ENCODE peak calls at places on chromosomes 6 and 20, in four cellular contexts. A, C, I and Y are unnamed samples.

GRCh38 chr6:137846772-137847313 is 20.2 kb upstream of the TNFAIP3 start:
- DNase-seq in A (no peak), C (no peak), I (no peak), Y (no peak)

GRCh38 chr6:17385660-17386059 is 7.7 kb upstream of the CAP2 start:
- DNase-seq in A (peak; percentile 49), C (no peak), I (no peak), Y (peak; percentile 53)

GRCh38 chr6:37578104-37578503 is 78.4 kb upstream of the CCDC167 start:
- DNase-seq in A (no peak), C (no peak), I (no peak), Y (no peak)

GRCh38 chr20:7596541-7596940 is 343.7 kb downstream of the HAO1 start:
- DNase-seq in A (no peak), C (no peak), I (no peak), Y (no peak)

GRCh38 chr6:40500227-40500626 is 86.9 kb downstream of the LRFN2 start:
- DNase-seq in A (no peak), C (no peak), I (no peak), Y (no peak)

GRCh38 chr20:1505871-1506270 is 14.7 kb upstream of the SIRPB2 start:
- DNase-seq in A (no peak), C (no peak), I (peak; percentile 57), Y (no peak)

GRCh38 chr20:23624307-23624706 is 13.4 kb downstream of the CST3 start:
- DNase-seq in A (peak; percentile 49), C (no peak), I (no peak), Y (no peak)

GRCh38 chr20:14142171-14142570 is 146.9 kb downstream of the MACROD2 start:
- DNase-seq in A (peak; percentile 82), C (peak; percentile 47), I (peak; percentile 75), Y (no peak)

GRCh38 chr6:33885121-33886057 is 81.6 kb upstream of the MLN start:
- DNase-seq in A (no peak), C (no peak), I (peak; percentile 76), Y (no peak)

DNA sequence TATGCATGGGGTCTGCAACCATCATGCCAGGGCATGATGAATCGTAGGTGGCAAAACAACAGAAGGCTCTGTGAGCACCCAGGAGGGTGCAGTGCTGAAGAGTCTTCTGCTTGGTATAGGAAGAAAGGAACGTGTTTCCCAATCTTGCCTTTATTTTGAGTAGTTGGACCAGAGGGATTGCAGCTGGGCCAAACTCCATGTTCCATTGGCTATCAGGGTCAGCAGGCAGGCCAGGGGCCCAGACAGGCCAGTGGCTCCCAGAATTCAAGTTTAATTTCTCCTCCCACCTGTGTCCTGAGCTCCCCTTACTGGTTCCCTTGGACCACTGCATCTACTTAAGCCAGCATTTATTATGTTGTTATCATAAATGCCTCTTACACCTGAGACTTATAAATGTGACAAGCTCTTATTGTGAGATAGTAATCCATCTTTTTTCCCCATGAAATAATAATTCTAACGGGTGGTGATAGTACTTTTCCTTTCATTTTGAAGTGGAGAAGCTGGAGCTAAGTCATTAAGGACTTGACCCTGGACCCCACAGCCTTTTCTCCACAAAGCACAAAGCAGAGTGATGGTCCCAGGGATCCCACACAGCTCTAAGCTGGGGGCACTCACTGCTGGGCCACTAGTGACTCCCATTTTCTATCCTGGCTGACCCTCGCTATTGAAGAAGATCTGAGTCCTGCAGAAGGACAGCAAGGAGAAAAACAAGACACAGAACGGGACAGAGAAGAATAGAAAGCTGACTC is 809 bp upstream of the TRIM38 start:
- DNase-seq in A (no peak), C (no peak), I (no peak), Y (no peak)
- H3K4me3 ChIP-seq in A (peak overlapping the region; percentile 65), C (peak overlapping the region; percentile 54), I (peak overlapping the region; percentile 78), Y (peak overlapping the region; percentile 73)

DNA sequence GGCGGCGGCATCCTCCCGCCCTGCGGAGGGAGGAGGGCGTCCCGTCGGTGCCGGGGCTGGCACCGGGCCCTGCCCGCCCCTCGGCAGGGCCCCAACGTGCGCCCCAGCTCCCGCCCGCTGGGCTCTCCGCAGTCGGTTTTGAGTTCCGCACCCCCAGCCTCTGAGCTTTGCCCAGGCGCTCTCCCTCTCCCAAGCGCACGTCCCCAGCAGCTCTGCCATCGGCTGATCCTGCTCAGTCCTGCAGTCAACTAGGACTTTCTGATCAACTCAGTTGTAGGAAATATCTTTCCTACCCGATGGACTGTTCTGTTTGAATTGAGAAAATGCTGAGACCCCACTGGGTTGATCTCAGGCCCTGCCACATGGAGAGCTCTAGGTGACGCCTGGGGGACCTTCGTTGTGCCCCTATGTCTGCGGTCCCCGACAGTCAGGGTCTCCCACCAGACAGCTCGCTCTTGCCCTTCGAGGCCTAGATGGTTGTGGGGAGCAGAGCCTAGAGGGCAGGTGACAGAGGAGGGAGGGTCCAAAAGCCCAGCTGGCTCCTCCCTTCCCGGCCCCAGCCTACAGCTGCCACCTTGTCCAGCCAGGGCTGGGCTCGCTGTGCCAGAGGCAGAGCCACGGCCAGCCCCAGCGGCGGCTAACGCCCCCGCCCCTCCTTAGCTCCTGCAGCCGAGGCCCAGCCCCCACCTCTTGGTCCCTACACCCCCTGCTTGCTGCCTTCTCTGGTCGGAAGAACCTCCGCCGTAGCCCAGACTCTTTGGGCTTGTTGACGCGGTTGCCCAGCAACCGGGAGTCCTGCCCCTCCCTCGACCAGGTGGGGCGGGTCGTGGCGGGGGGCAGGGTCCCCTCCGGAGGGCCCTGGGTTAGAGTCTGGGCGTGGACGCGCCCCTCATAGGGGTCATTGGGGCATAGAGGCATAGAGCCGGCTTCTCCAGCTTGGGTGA is at the start of gene LKAAEAR1:
- DNase-seq in A (no peak), C (no peak), I (no peak), Y (no peak)
- H3K4me3 ChIP-seq in A (peak within 1 kb of the TSS; percentile 41), C (peak within 1 kb of the TSS; percentile 86), I (peak within 1 kb of the TSS; percentile 76), Y (peak within 1 kb of the TSS; percentile 54)

DNA sequence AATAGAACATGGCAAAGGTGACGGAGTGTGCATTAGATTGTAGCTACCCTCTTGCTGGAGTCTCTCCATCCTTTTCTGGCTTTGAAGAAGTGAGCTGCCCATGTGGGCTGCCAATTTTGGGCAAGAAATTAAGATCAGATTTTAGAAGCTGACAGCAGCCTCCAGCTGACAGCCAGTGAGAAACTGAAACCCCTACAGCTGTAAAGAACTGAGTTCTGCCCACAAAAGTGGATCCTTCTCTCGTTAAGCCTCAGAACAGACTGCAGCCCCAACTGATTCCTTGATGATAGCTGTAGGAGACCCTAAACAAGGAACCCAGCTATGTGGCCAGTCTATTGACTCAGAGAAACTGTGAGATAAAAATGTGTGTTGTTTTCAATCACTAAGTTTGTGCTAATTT is 134.1 kb downstream of the CD109 start:
- DNase-seq in A (no peak), C (no peak), I (no peak), Y (no peak)
- H3K4me3 ChIP-seq in A (no peak overlapping the region), C (no peak overlapping the region), I (no peak overlapping the region), Y (no peak overlapping the region)

GRCh38 chr6:257031-257725 is 35.1 kb upstream of the DUSP22 start:
- DNase-seq in A (peak; percentile 63), C (no peak), I (peak; percentile 46), Y (peak; percentile 38)

GRCh38 chr6:259901-260508 is 32.3 kb upstream of the DUSP22 start:
- DNase-seq in A (no peak), C (no peak), I (no peak), Y (no peak)

GRCh38 chr6:255418-256090 is 36.7 kb upstream of the DUSP22 start:
- DNase-seq in A (no peak), C (no peak), I (no peak), Y (no peak)

GRCh38 chr6:256169-256568 is 36.1 kb upstream of the DUSP22 start:
- DNase-seq in A (no peak), C (no peak), I (no peak), Y (no peak)

GRCh38 chr6:257774-258173 is 34.5 kb upstream of the DUSP22 start:
- DNase-seq in A (no peak), C (no peak), I (no peak), Y (no peak)
- H3K4me3 ChIP-seq in A (no peak overlapping the region), C (no peak overlapping the region), I (no peak overlapping the region), Y (no peak overlapping the region)

GRCh38 chr6:44217332-44218143 is 812 bp downstream of the MYMX start:
- DNase-seq in A (no peak), C (peak; percentile 80), I (no peak), Y (no peak)
- H3K4me3 ChIP-seq in A (no peak overlapping the region), C (no peak overlapping the region), I (no peak overlapping the region), Y (peak overlapping the region; percentile 46)

GRCh38 chr6:77652739-77653138 is at the start of gene MEI4:
- DNase-seq in A (no peak), C (no peak), I (no peak), Y (no peak)

GRCh38 chr6:77653817-77654216 is 978 bp downstream of the MEI4 start:
- DNase-seq in A (no peak), C (no peak), I (no peak), Y (no peak)

GRCh38 chr6:77650098-77650663 is 2.7 kb upstream of the MEI4 start:
- DNase-seq in A (peak; percentile 23), C (no peak), I (no peak), Y (no peak)
- H3K4me3 ChIP-seq in A (peak overlapping the region; percentile 17), C (no peak overlapping the region), I (no peak overlapping the region), Y (no peak overlapping the region)

GRCh38 chr20:49507741-49508434 is 25.4 kb upstream of the KCNB1 start:
- DNase-seq in A (no peak), C (no peak), I (no peak), Y (no peak)
- H3K4me3 ChIP-seq in A (no peak overlapping the region), C (no peak overlapping the region), I (peak overlapping the region; percentile 23), Y (no peak overlapping the region)

GRCh38 chr20:44185574-44185973 is 1.4 kb downstream of the JPH2 start:
- DNase-seq in A (no peak), C (no peak), I (no peak), Y (no peak)
- H3K4me3 ChIP-seq in A (no peak overlapping the region), C (peak overlapping the region; percentile 44), I (no peak overlapping the region), Y (no peak overlapping the region)